ENCODE peak calls at places on chromosomes 4 and X, in ten cellular contexts. V is fibroblast of lung, L is astrocyte of the spinal cord, K is AG09309, Y is cardiac muscle cell, E is lower leg skin, T is mammary epithelial cell, M is AG10803, F is sigmoid colon, Q is ovary. A is an unnamed sample.

GRCh38 chrX:52363247-52363883 is 5.5 kb upstream of the XAGE2 start:
- DNase-seq in T (no peak), F (no peak), E (no peak), L (no peak), K (no peak), Y (peak; percentile 10), M (no peak), V (no peak), Q (no peak), A (no peak)

GRCh38 chr4:157423526-157424020 is 203.0 kb downstream of the GRIA2 start:
- DNase-seq in M (no peak), E (no peak), T (no peak), Y (no peak), Q (no peak), F (no peak), V (no peak), L (no peak), K (no peak), A (no peak)

GRCh38 chrX:93932471-93933220 is 258.6 kb downstream of the FAM133A start:
- DNase-seq in E (no peak), L (no peak), Q (no peak), M (no peak), K (no peak), T (no peak), Y (no peak), F (no peak), V (no peak), A (no peak)

GRCh38 chrX:79259073-79259689 is 108.0 kb downstream of the ITM2A start:
- DNase-seq in L (no peak), F (no peak), M (no peak), T (no peak), V (no peak), Y (peak; percentile 83), E (no peak), K (no peak), Q (no peak), A (no peak)

GRCh38 chrX:139304471-139304870 is 226.1 kb upstream of the F9 start:
- DNase-seq in T (peak; percentile 1), Q (no peak), E (no peak), L (peak; percentile 3), Y (no peak), V (peak; percentile 71), M (no peak), K (no peak), F (no peak), A (no peak)

GRCh38 chr4:98976716-98977115 is 18.8 kb upstream of the METAP1 start:
- DNase-seq in V (peak; percentile 67), Y (peak; percentile 62), Q (no peak), K (no peak), F (no peak), T (peak; percentile 52), M (no peak), E (no peak), L (peak; percentile 39), A (no peak)

GRCh38 chrX:72265263-72265662 is 11.8 kb downstream of the RPS4X start:
- DNase-seq in V (no peak), F (no peak), L (no peak), K (no peak), E (no peak), Y (no peak), M (no peak), Q (no peak), T (no peak), A (no peak)

GRCh38 chr4:121192500-121192899 is 28.4 kb upstream of the TNIP3 start:
- DNase-seq in M (peak; percentile 55), F (no peak), V (peak; percentile 42), Y (peak; percentile 70), K (no peak), T (peak; percentile 35), E (no peak), L (peak; percentile 49), Q (no peak), A (no peak)

GRCh38 chrX:135087867-135088266 is 32.5 kb downstream of the ETDB start:
- DNase-seq in Y (no peak), T (no peak), F (no peak), E (no peak), M (peak; percentile 2), L (no peak), K (no peak), V (no peak), Q (no peak), A (no peak)

GRCh38 chr4:185322805-185323204 is 72.9 kb downstream of the LRP2BP start:
- DNase-seq in Q (no peak), F (no peak), M (no peak), L (no peak), Y (no peak), V (no peak), E (no peak), T (no peak), K (no peak), A (no peak)

GRCh38 chr4:99893029-99893428 is 1.2 kb downstream of the LAMTOR3 start:
- DNase-seq in Y (no peak), T (no peak), E (no peak), M (no peak), L (no peak), V (no peak), F (no peak), K (no peak), Q (no peak), A (no peak)

GRCh38 chr4:106541253-106541652 is 172.7 kb upstream of the GIMD1 start:
- DNase-seq in Y (peak; percentile 13), T (peak; percentile 41), V (peak; percentile 74), K (peak; percentile 27), F (no peak), E (no peak), M (peak; percentile 53), Q (no peak), L (peak; percentile 82), A (no peak)

GRCh38 chr4:153419029-153419428 is 47.1 kb upstream of the TMEM131L start:
- DNase-seq in T (no peak), F (no peak), K (no peak), E (no peak), M (no peak), L (no peak), V (no peak), Q (no peak), Y (peak; percentile 6), A (no peak)

GRCh38 chr4:153418581-153418980 is 47.6 kb upstream of the TMEM131L start:
- DNase-seq in L (no peak), T (peak; percentile 14), V (no peak), K (no peak), Y (peak; percentile 65), Q (no peak), F (no peak), M (peak; percentile 73), E (no peak), A (no peak)

GRCh38 chr4:153419673-153420278 is 46.4 kb upstream of the TMEM131L start:
- DNase-seq in Y (no peak), M (no peak), V (no peak), L (no peak), F (no peak), Q (no peak), E (no peak), K (no peak), T (no peak), A (no peak)

GRCh38 chr4:153421980-153422379 is 44.2 kb upstream of the TMEM131L start:
- DNase-seq in M (no peak), T (no peak), K (no peak), E (no peak), V (no peak), L (no peak), Q (no peak), Y (no peak), F (no peak), A (no peak)

DNA sequence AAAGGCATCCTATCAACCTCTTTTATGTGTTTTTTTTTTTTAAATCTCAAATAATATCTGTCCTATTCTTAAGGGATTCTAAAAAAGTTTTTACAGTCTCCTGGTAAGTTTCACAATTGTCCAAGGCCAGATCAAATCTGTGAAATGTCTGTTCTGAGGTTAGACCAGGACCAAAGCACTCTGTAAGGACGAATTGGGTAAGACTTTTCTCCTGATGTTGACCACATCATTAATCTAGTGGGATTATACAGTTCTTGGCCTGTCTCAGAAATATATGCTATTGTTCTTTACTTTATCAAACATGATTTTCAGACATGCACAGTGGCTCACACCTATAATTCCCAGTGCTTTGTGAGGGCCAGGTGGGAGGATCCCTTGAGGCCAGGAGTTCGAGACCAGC is 45.8 kb upstream of the TMEM131L start:
- DNase-seq in E (no peak), M (peak; percentile 52), L (no peak), Q (no peak), Y (peak; percentile 30), K (no peak), T (no peak), F (no peak), V (peak; percentile 54), A (no peak)
- H3K4me3 ChIP-seq in E (no peak overlapping the region), M (no peak overlapping the region), L (no peak overlapping the region), Q (no peak overlapping the region), Y (no peak overlapping the region), K (no peak overlapping the region), T (no peak overlapping the region), F (no peak overlapping the region), V (no peak overlapping the region), A (no peak overlapping the region)

GRCh38 chrX:115423091-115423490 is 133.6 kb downstream of the LUZP4 start:
- DNase-seq in Q (no peak), M (no peak), L (no peak), Y (no peak), F (no peak), T (no peak), K (no peak), E (no peak), V (no peak), A (no peak)

GRCh38 chrX:115428011-115428410 is 133.0 kb upstream of the PLS3 start:
- DNase-seq in T (no peak), K (no peak), F (no peak), E (no peak), Y (no peak), V (no peak), Q (no peak), L (no peak), M (peak; percentile 2), A (no peak)

GRCh38 chrX:115425359-115425758 is 135.6 kb upstream of the PLS3 start:
- DNase-seq in K (no peak), T (no peak), L (no peak), M (no peak), Y (no peak), Q (no peak), V (no peak), F (no peak), E (no peak), A (no peak)
- TF ChIP-seq CTCF in K (no peak), T (no peak), L (no peak), M (no peak), Y (no peak), Q (no peak), V (no peak), F (no peak), E (no peak), A (no peak)

DNA sequence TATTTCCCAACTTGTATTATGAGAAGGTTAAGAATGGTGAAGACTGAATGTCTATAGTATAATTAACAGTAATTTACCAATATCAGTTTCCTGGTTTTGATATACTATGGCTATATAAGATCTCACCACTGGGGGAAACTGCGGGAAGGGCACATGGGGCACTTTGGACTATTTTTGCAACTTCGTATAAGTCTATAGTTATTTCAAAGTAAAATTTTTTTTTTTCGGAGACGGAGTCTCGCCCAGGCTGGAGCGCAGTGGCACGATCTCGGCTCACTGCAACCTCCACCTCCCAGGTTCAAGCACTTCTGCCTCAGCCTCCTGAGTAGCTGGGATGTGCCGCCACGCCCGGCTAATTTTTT is 46.1 kb downstream of the CXorf58 start:
- DNase-seq in M (no peak), K (no peak), Y (no peak), T (no peak), E (no peak), V (no peak), F (no peak), Q (no peak), L (no peak), A (no peak)
- H3K4me3 ChIP-seq in M (no peak overlapping the region), K (no peak overlapping the region), Y (no peak overlapping the region), T (no peak overlapping the region), E (no peak overlapping the region), V (no peak overlapping the region), F (no peak overlapping the region), Q (no peak overlapping the region), L (no peak overlapping the region), A (no peak overlapping the region)

GRCh38 chr4:85127653-85128052 is 161.2 kb upstream of the WDFY3 start:
- DNase-seq in L (peak; percentile 22), Y (peak; percentile 55), T (peak; percentile 17), F (no peak), V (peak; percentile 29), Q (no peak), E (no peak), M (peak; percentile 16), K (no peak), A (no peak)
- TF ChIP-seq CTCF in L (peak; percentile 81), Y (peak; percentile 53), T (peak; percentile 55), F (no peak), V (peak; percentile 47), Q (no peak), E (no peak), M (peak; percentile 41), K (peak; percentile 49), A (peak; percentile 74)

A was measured in epithelial cell of proximal tubule.